ENCODE peak calls at places on chromosomes 7 and 10, in seven cellular contexts. One of them, this sample, is unnamed. For H3K79me2, the result is how much of the 10 kb centered on the place peaks cover.

GRCh38 chr7:982511-983181 is at the start of gene CYP2W1:
- DNase-seq in fibroblast of lung: no peak
- DNase-seq in mesendoderm: no peak
- DNase-seq in HCT116: no peak
- DNase-seq in OCI-LY7: no peak
- DNase-seq in neural progenitor cell: peak
- DNase-seq in HepG2: no peak
- DNase-seq in this sample: no peak

GRCh38 chr10:90587561-90587960 is 270.3 kb downstream of the HTR7 start:
- DNase-seq in fibroblast of lung: no peak
- DNase-seq in mesendoderm: no peak
- DNase-seq in HCT116: no peak
- DNase-seq in OCI-LY7: no peak
- DNase-seq in neural progenitor cell: no peak
- DNase-seq in HepG2: no peak
- DNase-seq in this sample: no peak

GRCh38 chr10:119483001-119483400 is 59.5 kb downstream of the RGS10 start:
- DNase-seq in fibroblast of lung: no peak
- DNase-seq in mesendoderm: no peak
- DNase-seq in HCT116: no peak
- DNase-seq in OCI-LY7: no peak
- DNase-seq in neural progenitor cell: no peak
- DNase-seq in HepG2: no peak
- DNase-seq in this sample: no peak

GRCh38 chr10:69814251-69814650 is 12.5 kb downstream of the COL13A1 start:
- DNase-seq in fibroblast of lung: no peak
- DNase-seq in mesendoderm: no peak
- DNase-seq in HCT116: no peak
- DNase-seq in OCI-LY7: no peak
- DNase-seq in neural progenitor cell: no peak
- DNase-seq in HepG2: no peak
- DNase-seq in this sample: no peak

GRCh38 chr10:122344741-122345258 is 29.7 kb upstream of the PLEKHA1 start:
- DNase-seq in fibroblast of lung: peak
- DNase-seq in mesendoderm: no peak
- DNase-seq in HCT116: peak
- DNase-seq in OCI-LY7: no peak
- DNase-seq in neural progenitor cell: no peak
- DNase-seq in HepG2: peak
- DNase-seq in this sample: no peak

GRCh38 chr7:45092100-45092930 is 3.5 kb upstream of the NACAD start:
- DNase-seq in fibroblast of lung: peak
- DNase-seq in mesendoderm: peak
- DNase-seq in HCT116: no peak
- DNase-seq in OCI-LY7: no peak
- DNase-seq in neural progenitor cell: no peak
- DNase-seq in HepG2: no peak
- DNase-seq in this sample: peak

GRCh38 chr7:87231243-87231642 is 11.7 kb upstream of the TMEM243 start:
- DNase-seq in fibroblast of lung: no peak
- DNase-seq in mesendoderm: no peak
- DNase-seq in HCT116: no peak
- DNase-seq in OCI-LY7: no peak
- DNase-seq in neural progenitor cell: no peak
- DNase-seq in HepG2: no peak
- DNase-seq in this sample: no peak

GRCh38 chr7:42869131-42870020 is 42.5 kb downstream of the C7orf25 start:
- DNase-seq in fibroblast of lung: peak
- DNase-seq in mesendoderm: no peak
- DNase-seq in HCT116: peak
- DNase-seq in OCI-LY7: no peak
- DNase-seq in neural progenitor cell: no peak
- DNase-seq in HepG2: no peak
- DNase-seq in this sample: no peak

GRCh38 chr10:3265081-3265480 is 92.5 kb upstream of the PITRM1 start:
- DNase-seq in fibroblast of lung: peak
- DNase-seq in mesendoderm: peak
- DNase-seq in HCT116: no peak
- DNase-seq in OCI-LY7: no peak
- DNase-seq in neural progenitor cell: no peak
- DNase-seq in HepG2: no peak
- DNase-seq in this sample: no peak

GRCh38 chr7:76272872-76273271 is 29.6 kb upstream of the HSPB1 start:
- DNase-seq in fibroblast of lung: no peak
- DNase-seq in mesendoderm: no peak
- DNase-seq in HCT116: no peak
- DNase-seq in OCI-LY7: no peak
- DNase-seq in neural progenitor cell: no peak
- DNase-seq in HepG2: no peak
- DNase-seq in this sample: peak

GRCh38 chr10:8279598-8279997 is 225.1 kb downstream of the GATA3 start:
- DNase-seq in fibroblast of lung: peak
- DNase-seq in mesendoderm: no peak
- DNase-seq in HCT116: no peak
- DNase-seq in OCI-LY7: no peak
- DNase-seq in neural progenitor cell: no peak
- DNase-seq in HepG2: peak
- DNase-seq in this sample: no peak

GRCh38 chr10:30047924-30048531 is 11.4 kb downstream of the JCAD start:
- DNase-seq in fibroblast of lung: no peak
- DNase-seq in mesendoderm: no peak
- DNase-seq in HCT116: no peak
- DNase-seq in OCI-LY7: no peak
- DNase-seq in neural progenitor cell: no peak
- DNase-seq in HepG2: no peak
- DNase-seq in this sample: no peak

GRCh38 chr10:49164587-49165188 is 23.5 kb downstream of the TMEM273 start:
- DNase-seq in fibroblast of lung: peak
- DNase-seq in mesendoderm: peak
- DNase-seq in HCT116: peak
- DNase-seq in OCI-LY7: peak
- DNase-seq in neural progenitor cell: peak
- DNase-seq in HepG2: peak
- DNase-seq in this sample: peak

GRCh38 chr10:16944081-16944922 is 127.1 kb upstream of the RSU1 start:
- DNase-seq in fibroblast of lung: peak
- DNase-seq in mesendoderm: no peak
- DNase-seq in HCT116: no peak
- DNase-seq in OCI-LY7: no peak
- DNase-seq in neural progenitor cell: no peak
- DNase-seq in HepG2: no peak
- DNase-seq in this sample: no peak

GRCh38 chr7:34090796-34091195 is 185.5 kb downstream of the BMPER start:
- DNase-seq in fibroblast of lung: no peak
- DNase-seq in mesendoderm: no peak
- DNase-seq in HCT116: no peak
- DNase-seq in OCI-LY7: no peak
- DNase-seq in neural progenitor cell: no peak
- DNase-seq in HepG2: no peak
- DNase-seq in this sample: no peak

GRCh38 chr7:34096135-34096775 is 190.9 kb downstream of the BMPER start:
- DNase-seq in fibroblast of lung: peak
- DNase-seq in mesendoderm: no peak
- DNase-seq in HCT116: no peak
- DNase-seq in OCI-LY7: no peak
- DNase-seq in neural progenitor cell: no peak
- DNase-seq in HepG2: no peak
- DNase-seq in this sample: no peak

GRCh38 chr7:34096777-34097176 is 191.4 kb downstream of the BMPER start:
- DNase-seq in fibroblast of lung: peak
- DNase-seq in mesendoderm: peak
- DNase-seq in HCT116: no peak
- DNase-seq in OCI-LY7: no peak
- DNase-seq in neural progenitor cell: no peak
- DNase-seq in HepG2: no peak
- DNase-seq in this sample: peak

GRCh38 chr7:34091330-34091917 is 186.1 kb downstream of the BMPER start:
- DNase-seq in fibroblast of lung: peak
- DNase-seq in mesendoderm: peak
- DNase-seq in HCT116: peak
- DNase-seq in OCI-LY7: peak
- DNase-seq in neural progenitor cell: peak
- DNase-seq in HepG2: peak
- DNase-seq in this sample: peak

DNA sequence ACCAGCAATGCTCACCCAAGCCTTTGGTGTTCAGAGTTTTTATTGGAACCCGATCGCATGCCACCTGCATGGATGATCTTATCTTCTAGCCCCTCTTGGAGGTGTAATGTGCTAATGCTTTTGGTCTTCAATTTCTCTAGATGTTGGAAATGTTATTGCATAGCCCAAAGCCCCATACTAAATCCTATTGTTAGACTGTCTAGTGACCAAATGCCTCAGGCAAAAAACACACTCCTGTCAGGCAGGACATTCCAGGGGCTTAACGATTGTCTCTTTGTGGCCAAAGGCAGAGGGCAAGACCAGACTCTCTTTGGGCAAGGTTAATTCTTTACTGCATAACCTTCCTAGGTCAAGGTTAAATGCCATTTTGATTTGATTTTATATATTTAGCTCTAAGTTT is 187.9 kb downstream of the BMPER start:
- DNase-seq in fibroblast of lung: no peak
- DNase-seq in mesendoderm: no peak
- DNase-seq in HCT116: no peak
- DNase-seq in OCI-LY7: no peak
- DNase-seq in neural progenitor cell: no peak
- DNase-seq in HepG2: no peak
- DNase-seq in this sample: no peak
- H3K79me2 ChIP-seq in fibroblast of lung: under half
- H3K79me2 ChIP-seq in mesendoderm: under half
- H3K79me2 ChIP-seq in HCT116: under half
- H3K79me2 ChIP-seq in OCI-LY7: under half
- H3K79me2 ChIP-seq in neural progenitor cell: under half
- H3K79me2 ChIP-seq in HepG2: under half
- H3K79me2 ChIP-seq in this sample: under half

GRCh38 chr10:130371156-130371555 is 235.0 kb downstream of the GLRX3 start:
- DNase-seq in fibroblast of lung: no peak
- DNase-seq in mesendoderm: no peak
- DNase-seq in HCT116: no peak
- DNase-seq in OCI-LY7: no peak
- DNase-seq in neural progenitor cell: no peak
- DNase-seq in HepG2: no peak
- DNase-seq in this sample: no peak

GRCh38 chr10:130369645-130370381 is 233.6 kb downstream of the GLRX3 start:
- DNase-seq in fibroblast of lung: no peak
- DNase-seq in mesendoderm: no peak
- DNase-seq in HCT116: no peak
- DNase-seq in OCI-LY7: no peak
- DNase-seq in neural progenitor cell: no peak
- DNase-seq in HepG2: no peak
- DNase-seq in this sample: no peak

GRCh38 chr10:130371686-130372085 is 235.5 kb downstream of the GLRX3 start:
- DNase-seq in fibroblast of lung: no peak
- DNase-seq in mesendoderm: peak
- DNase-seq in HCT116: no peak
- DNase-seq in OCI-LY7: no peak
- DNase-seq in neural progenitor cell: no peak
- DNase-seq in HepG2: no peak
- DNase-seq in this sample: no peak

GRCh38 chr10:130372866-130373265 is 236.7 kb downstream of the GLRX3 start:
- DNase-seq in fibroblast of lung: no peak
- DNase-seq in mesendoderm: peak
- DNase-seq in HCT116: no peak
- DNase-seq in OCI-LY7: no peak
- DNase-seq in neural progenitor cell: no peak
- DNase-seq in HepG2: no peak
- DNase-seq in this sample: no peak

GRCh38 chr10:130372222-130372621 is 236.0 kb downstream of the GLRX3 start:
- DNase-seq in fibroblast of lung: no peak
- DNase-seq in mesendoderm: no peak
- DNase-seq in HCT116: no peak
- DNase-seq in OCI-LY7: no peak
- DNase-seq in neural progenitor cell: no peak
- DNase-seq in HepG2: no peak
- DNase-seq in this sample: no peak
- H3K79me2 ChIP-seq in fibroblast of lung: under half
- H3K79me2 ChIP-seq in mesendoderm: under half
- H3K79me2 ChIP-seq in HCT116: under half
- H3K79me2 ChIP-seq in OCI-LY7: under half
- H3K79me2 ChIP-seq in neural progenitor cell: under half
- H3K79me2 ChIP-seq in HepG2: under half
- H3K79me2 ChIP-seq in this sample: under half

GRCh38 chr10:102312683-102313082 is 67.4 kb downstream of the GBF1 start:
- DNase-seq in fibroblast of lung: peak
- DNase-seq in mesendoderm: no peak
- DNase-seq in HCT116: no peak
- DNase-seq in OCI-LY7: no peak
- DNase-seq in neural progenitor cell: no peak
- DNase-seq in HepG2: no peak
- DNase-seq in this sample: no peak
- H3K79me2 ChIP-seq in fibroblast of lung: under half
- H3K79me2 ChIP-seq in mesendoderm: under half
- H3K79me2 ChIP-seq in HCT116: under half
- H3K79me2 ChIP-seq in OCI-LY7: under half
- H3K79me2 ChIP-seq in neural progenitor cell: under half
- H3K79me2 ChIP-seq in HepG2: under half
- H3K79me2 ChIP-seq in this sample: under half

DNA sequence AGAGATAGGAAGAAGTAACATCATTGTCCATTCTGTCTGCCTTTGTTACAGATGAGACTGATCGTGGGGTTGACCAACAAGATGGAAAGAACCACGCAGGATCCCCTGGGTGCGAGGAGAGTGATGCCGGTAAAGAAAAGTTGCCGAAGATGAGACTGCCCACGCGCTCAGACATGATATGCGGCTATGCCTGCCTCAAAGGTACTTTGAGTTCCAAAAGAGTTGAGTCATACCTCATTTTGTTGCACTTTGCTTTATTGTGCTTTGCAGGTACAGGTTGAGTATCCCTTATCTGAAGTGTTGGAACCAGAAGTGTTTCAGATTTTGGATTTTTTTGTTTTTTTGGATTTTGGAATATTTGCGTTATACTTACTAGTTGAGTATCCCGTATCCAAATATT is 12.2 kb upstream of the CLCN1 start:
- DNase-seq in fibroblast of lung: no peak
- DNase-seq in mesendoderm: no peak
- DNase-seq in HCT116: no peak
- DNase-seq in OCI-LY7: no peak
- DNase-seq in neural progenitor cell: no peak
- DNase-seq in HepG2: no peak
- DNase-seq in this sample: no peak
- H3K79me2 ChIP-seq in fibroblast of lung: under half
- H3K79me2 ChIP-seq in mesendoderm: under half
- H3K79me2 ChIP-seq in HCT116: under half
- H3K79me2 ChIP-seq in OCI-LY7: under half
- H3K79me2 ChIP-seq in neural progenitor cell: under half
- H3K79me2 ChIP-seq in HepG2: under half
- H3K79me2 ChIP-seq in this sample: under half

DNA sequence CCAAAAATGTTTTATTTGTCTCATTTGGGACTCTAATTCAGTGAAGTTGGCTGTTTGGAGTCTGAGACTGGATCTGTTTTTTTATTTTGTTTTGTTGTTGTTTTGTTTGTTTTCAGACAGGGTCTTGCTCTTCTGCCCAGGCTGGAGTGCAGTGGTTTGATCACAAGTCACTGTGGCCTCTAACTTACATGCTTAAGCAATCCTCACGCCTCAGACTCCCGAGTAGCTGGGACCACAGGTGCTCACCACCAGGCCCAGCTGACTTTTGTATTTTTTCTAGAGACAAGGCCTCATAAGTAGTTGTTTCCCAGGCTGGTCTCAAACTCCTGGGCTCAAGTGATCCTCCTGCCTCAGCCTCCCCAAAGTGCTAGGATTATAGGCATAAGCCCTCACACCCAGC is 73.7 kb downstream of the CUX1 start:
- DNase-seq in fibroblast of lung: no peak
- DNase-seq in mesendoderm: no peak
- DNase-seq in HCT116: no peak
- DNase-seq in OCI-LY7: peak
- DNase-seq in neural progenitor cell: no peak
- DNase-seq in HepG2: no peak
- DNase-seq in this sample: no peak
- H3K79me2 ChIP-seq in fibroblast of lung: under half
- H3K79me2 ChIP-seq in mesendoderm: half or more
- H3K79me2 ChIP-seq in HCT116: half or more
- H3K79me2 ChIP-seq in OCI-LY7: half or more
- H3K79me2 ChIP-seq in neural progenitor cell: half or more
- H3K79me2 ChIP-seq in HepG2: half or more
- H3K79me2 ChIP-seq in this sample: half or more

This sample was measured in GM23338.